ENCODE peak calls at places on chromosomes 12 and 14, in five cellular contexts. L, K, U, I and V are unnamed samples.

GRCh38 chr14:92108345-92109254 is 2.2 kb upstream of the ATXN3 start:
- DNase-seq in L (peak), K (no peak), U (no peak), I (peak), V (no peak)

GRCh38 chr14:86943391-86944365 is 1049.3 kb downstream of the GALC start:
- DNase-seq in L (no peak), K (no peak), U (no peak), I (peak), V (no peak)

GRCh38 chr14:80764496-80764895 is 177.0 kb downstream of the CEP128 start:
- DNase-seq in L (no peak), K (peak), U (peak), I (no peak), V (peak)

GRCh38 chr12:105083041-105083440 is 1.2 kb downstream of the ALDH1L2 start:
- DNase-seq in L (no peak), K (no peak), U (no peak), I (no peak), V (peak)

GRCh38 chr14:67269338-67270060 is 28.3 kb downstream of the PALS1 start:
- DNase-seq in L (peak), K (peak), U (peak), I (peak), V (peak)

GRCh38 chr14:75753696-75754095 is 92.7 kb downstream of the TTLL5 start:
- DNase-seq in L (no peak), K (peak), U (no peak), I (no peak), V (peak)

GRCh38 chr14:35355981-35356839 is 48.3 kb downstream of the NFKBIA start:
- DNase-seq in L (no peak), K (peak), U (peak), I (peak), V (peak)

GRCh38 chr12:70249903-70250302 is 6.7 kb downstream of the CNOT2 start:
- DNase-seq in L (no peak), K (no peak), U (peak), I (no peak), V (no peak)

GRCh38 chr14:22977684-22978486 is 4.5 kb downstream of the AJUBA start:
- DNase-seq in L (peak), K (peak), U (peak), I (no peak), V (peak)

GRCh38 chr12:15558915-15559528 is 230.2 kb downstream of the EPS8 start:
- DNase-seq in L (no peak), K (peak), U (peak), I (peak), V (peak)

GRCh38 chr12:11762723-11763326 is 113.4 kb downstream of the ETV6 start:
- DNase-seq in L (no peak), K (peak), U (no peak), I (no peak), V (no peak)

GRCh38 chr14:76760331-76761197 is 704 bp upstream of the VASH1 start:
- DNase-seq in L (no peak), K (no peak), U (no peak), I (no peak), V (no peak)

GRCh38 chr14:104557766-104558165 is 21.8 kb upstream of the C14orf180 start:
- DNase-seq in L (no peak), K (no peak), U (no peak), I (no peak), V (no peak)

GRCh38 chr14:81819344-81819743 is 285.7 kb upstream of the SEL1L start:
- DNase-seq in L (peak), K (no peak), U (no peak), I (no peak), V (no peak)

GRCh38 chr12:47990351-47991105 is 13.7 kb downstream of the COL2A1 start:
- DNase-seq in L (no peak), K (peak), U (peak), I (no peak), V (peak)

GRCh38 chr12:70664463-70664862 is 27.2 kb upstream of the PTPRB start:
- DNase-seq in L (peak), K (peak), U (no peak), I (no peak), V (peak)

GRCh38 chr14:100170880-100171279 is 11.4 kb upstream of the DEGS2 start:
- DNase-seq in L (no peak), K (no peak), U (no peak), I (no peak), V (no peak)

GRCh38 chr12:126761420-126761819 is 1505.5 kb upstream of the TMEM132C start:
- DNase-seq in L (no peak), K (no peak), U (no peak), I (no peak), V (no peak)

GRCh38 chr14:95891742-95892141 is 15.1 kb downstream of the TUNAR start:
- DNase-seq in L (no peak), K (peak), U (peak), I (no peak), V (peak)

GRCh38 chr14:71418591-71419245 is 511.5 kb downstream of the PCNX1 start:
- DNase-seq in L (no peak), K (no peak), U (no peak), I (peak), V (no peak)

GRCh38 chr14:67919259-67919658 is 99.7 kb downstream of the RAD51B start:
- DNase-seq in L (no peak), K (peak), U (peak), I (no peak), V (peak)

GRCh38 chr12:19014243-19014642 is 115.3 kb upstream of the PLEKHA5 start:
- DNase-seq in L (no peak), K (no peak), U (peak), I (no peak), V (peak)

GRCh38 chr12:117853600-117853999 is 115.2 kb downstream of the KSR2 start:
- DNase-seq in L (no peak), K (peak), U (no peak), I (no peak), V (no peak)

GRCh38 chr12:30134229-30134628 is 350.5 kb upstream of the TMTC1 start:
- DNase-seq in L (peak), K (no peak), U (no peak), I (no peak), V (no peak)

GRCh38 chr14:78007160-78007559 is 163.0 kb upstream of the NRXN3 start:
- DNase-seq in L (no peak), K (peak), U (no peak), I (no peak), V (peak)

GRCh38 chr12:69648476-69648875 is 37.8 kb upstream of the LRRC10 start:
- DNase-seq in L (no peak), K (peak), U (peak), I (no peak), V (peak)

GRCh38 chr14:67491741-67492504 is 3.4 kb upstream of the TMEM229B start:
- DNase-seq in L (peak), K (peak), U (no peak), I (no peak), V (no peak)

GRCh38 chr12:119283315-119283714 is 51.2 kb upstream of the CCDC60 start:
- DNase-seq in L (peak), K (no peak), U (no peak), I (no peak), V (no peak)

GRCh38 chr14:60249321-60250251 is 565 bp downstream of the PPM1A start:
- DNase-seq in L (peak), K (peak), U (peak), I (peak), V (peak)

GRCh38 chr14:92657457-92658142 is 90.8 kb downstream of the LGMN start:
- DNase-seq in L (no peak), K (no peak), U (no peak), I (no peak), V (no peak)

GRCh38 chr14:55062517-55063351 is 11.3 kb downstream of the MAPK1IP1L start:
- DNase-seq in L (no peak), K (peak), U (no peak), I (no peak), V (no peak)

GRCh38 chr14:31263485-31264133 is 56.0 kb upstream of the HECTD1 start:
- DNase-seq in L (no peak), K (peak), U (peak), I (no peak), V (peak)

GRCh38 chr14:20247651-20248246 is 8.7 kb downstream of the OR11H4 start:
- DNase-seq in L (no peak), K (no peak), U (no peak), I (peak), V (no peak)

GRCh38 chr12:19151298-19151697 is 21.8 kb downstream of the PLEKHA5 start:
- DNase-seq in L (no peak), K (peak), U (no peak), I (no peak), V (no peak)

GRCh38 chr12:116635487-116635886 is 76.3 kb downstream of the MAP1LC3B2 start:
- DNase-seq in L (no peak), K (no peak), U (no peak), I (no peak), V (no peak)

GRCh38 chr14:29321646-29322045 is 555.1 kb downstream of the FOXG1 start:
- DNase-seq in L (no peak), K (peak), U (peak), I (peak), V (peak)

GRCh38 chr12:20829919-20830318 is 19.4 kb downstream of the SLCO1B3 start:
- DNase-seq in L (no peak), K (no peak), U (no peak), I (no peak), V (no peak)

GRCh38 chr14:104358528-104359300 is 220.3 kb downstream of the KIF26A start:
- DNase-seq in L (no peak), K (no peak), U (no peak), I (no peak), V (no peak)

GRCh38 chr12:29167410-29167809 is 18.3 kb downstream of the FAR2 start:
- DNase-seq in L (no peak), K (no peak), U (no peak), I (no peak), V (no peak)

DNA sequence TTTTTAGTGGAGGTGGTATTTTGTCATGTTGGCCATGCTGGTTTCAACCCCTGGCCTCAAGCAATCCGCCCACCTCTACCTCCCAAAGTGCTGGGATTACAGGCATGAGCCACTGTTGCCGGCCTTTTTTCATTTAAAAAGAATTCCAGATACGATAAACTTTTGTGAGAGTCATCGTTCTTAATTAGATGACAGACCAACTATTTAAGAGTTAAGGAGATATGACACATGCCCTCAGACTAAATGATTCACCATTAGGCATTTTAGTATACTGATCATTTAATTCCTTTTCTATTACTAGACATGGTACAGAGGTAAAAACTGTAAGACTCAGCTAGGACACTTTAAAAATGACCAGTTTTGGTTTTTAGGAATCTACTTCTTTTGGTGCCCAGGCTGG is 2.4 kb downstream of the ANKRD13A start:
- DNase-seq in L (no peak), K (peak), U (peak), I (no peak), V (no peak)
- H3K4me3 ChIP-seq in L (no peak), K (peak), U (peak), I (no peak), V (no peak)

DNA sequence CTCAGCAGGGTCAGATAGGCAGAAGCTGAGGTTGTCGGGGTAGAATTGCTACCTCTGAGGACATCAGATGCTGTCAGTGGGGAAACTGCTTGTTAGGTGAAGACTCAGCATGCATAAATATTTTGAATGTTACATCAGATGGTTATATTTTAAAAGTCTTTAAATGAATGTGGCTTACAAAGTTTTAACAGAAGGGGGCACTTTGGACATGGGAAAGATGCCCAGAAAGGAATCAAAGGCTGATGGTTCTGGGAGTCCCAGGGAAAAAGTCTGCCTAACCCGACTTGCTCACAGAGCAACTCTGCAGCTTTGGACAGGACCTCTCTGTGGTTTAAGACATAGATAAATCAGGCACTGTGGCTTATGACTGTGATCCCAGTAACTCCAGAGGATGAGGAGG is 474.8 kb downstream of the ATP23 start:
- DNase-seq in L (no peak), K (peak), U (peak), I (peak), V (peak)
- TF ChIP-seq CTCF in L (peak), K (peak), U (peak), I (peak), V (peak)

DNA sequence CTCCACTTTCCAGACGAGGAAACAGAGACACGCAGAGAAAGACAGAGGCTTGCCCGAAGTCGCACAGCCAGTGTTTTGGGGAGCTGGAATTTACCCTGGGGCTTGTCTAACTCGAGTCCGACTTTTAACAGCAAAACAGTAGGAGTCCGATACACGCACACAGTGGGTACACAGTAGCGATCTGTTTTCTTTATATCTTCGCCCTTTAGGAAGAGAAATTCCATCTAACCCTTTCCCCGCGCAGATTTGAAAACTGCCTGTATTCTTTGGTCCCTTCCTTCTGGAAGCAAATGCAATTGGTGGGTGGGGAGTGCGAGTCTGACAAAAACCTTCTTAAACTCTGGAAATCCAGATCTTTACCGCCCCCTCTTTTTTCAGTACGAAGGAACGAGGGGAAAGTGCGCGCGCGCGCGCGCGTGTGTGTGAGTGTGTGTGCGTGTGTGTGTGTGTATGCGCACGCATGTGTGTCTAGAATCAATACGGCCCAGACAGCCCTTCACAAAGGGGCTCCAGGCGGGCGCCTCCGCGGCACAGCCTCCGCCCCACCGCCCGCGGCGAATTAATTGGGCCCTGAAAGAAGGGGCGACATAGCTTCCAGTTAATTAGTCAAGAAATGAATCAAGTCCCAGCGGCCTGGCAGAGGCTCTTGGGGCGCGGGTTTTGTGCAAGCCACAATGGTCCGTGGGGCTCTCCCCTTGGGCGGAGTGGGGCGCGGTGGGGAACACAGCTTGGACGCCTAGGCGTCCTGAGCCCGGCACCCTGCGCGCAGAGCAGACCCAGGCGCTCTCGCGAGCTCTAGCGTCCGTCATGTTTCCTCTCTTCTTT is 14.0 kb upstream of the TBX3 start:
- DNase-seq in L (peak), K (no peak), U (no peak), I (peak), V (no peak)
- H3K4me3 ChIP-seq in L (peak), K (peak), U (peak), I (no peak), V (peak)

DNA sequence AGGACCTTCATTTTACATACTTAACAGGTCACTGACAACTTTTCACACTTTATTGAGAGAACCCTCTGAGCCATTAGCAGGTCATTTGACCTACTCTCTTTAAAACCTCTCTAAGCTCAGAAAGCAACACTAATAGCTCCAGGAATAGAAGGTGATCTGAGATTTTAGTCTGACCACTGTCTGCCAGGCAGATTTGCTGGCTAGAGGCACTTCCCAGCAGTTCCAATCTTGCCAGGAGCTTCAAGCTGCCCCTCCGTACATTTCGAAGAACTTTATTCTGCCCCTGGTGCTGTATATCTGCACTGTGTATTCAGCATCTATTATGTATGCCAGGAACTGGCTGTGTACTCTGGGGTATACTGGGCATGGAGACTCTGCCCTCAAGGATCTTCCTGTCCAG is 56.3 kb downstream of the GPHB5 start:
- DNase-seq in L (no peak), K (no peak), U (no peak), I (no peak), V (no peak)
- TF ChIP-seq CTCF in L (no peak), K (no peak), U (no peak), I (no peak), V (no peak)

DNA sequence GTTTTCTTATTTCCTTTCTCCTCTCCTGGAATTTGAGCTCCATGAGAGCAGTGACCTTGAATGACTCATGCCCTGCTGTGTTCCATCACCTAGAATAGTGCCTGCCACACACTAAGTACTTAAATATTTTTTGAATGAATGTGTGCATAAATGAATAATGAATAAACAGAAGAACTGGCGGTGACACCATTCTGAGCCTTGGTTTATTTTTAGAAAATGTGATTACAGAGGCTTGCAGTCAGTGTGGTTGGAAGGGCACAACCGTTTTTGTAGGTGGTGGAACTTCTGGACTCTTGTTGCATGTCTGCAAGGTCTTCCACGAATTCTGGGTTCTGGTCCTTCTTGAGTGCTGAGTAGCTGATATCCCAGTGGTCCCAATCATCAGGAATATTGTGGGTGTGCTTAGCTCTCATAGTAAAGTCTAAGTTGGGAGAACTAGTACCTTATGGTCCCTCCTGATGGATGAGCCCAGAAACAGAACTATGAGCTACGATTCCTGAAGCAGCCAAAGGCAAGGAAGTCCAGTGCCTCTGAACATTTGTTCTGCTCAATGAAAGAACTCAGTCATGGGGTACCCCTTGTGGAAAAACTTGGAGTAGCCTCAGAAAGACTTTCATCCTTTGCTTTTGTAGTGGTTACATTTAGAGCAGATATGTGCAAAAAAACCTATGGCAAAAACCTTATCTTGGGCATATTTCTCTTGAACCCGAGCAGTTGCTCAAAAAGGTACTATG is 28.8 kb upstream of the BHLHE41 start:
- DNase-seq in L (no peak), K (peak), U (peak), I (peak), V (peak)
- H3K4me3 ChIP-seq in L (no peak), K (no peak), U (no peak), I (no peak), V (no peak)